ENCODE peak calls at places on chromosomes 11 and 22, in eight cellular contexts. G is tibial nerve; A is body of pancreas; T is CD8-positive, alpha-beta memory T cell; E is left ventricle myocardium inferior; R is effector memory CD4-positive, alpha-beta T cell; X is pancreas; S is naive thymus-derived CD4-positive, alpha-beta T cell. B is an unnamed sample. For H3K4me1, the result is how much of the 10 kb centered on the place peaks cover.

GRCh38 chr11:67437082-67437821 is at the start of gene PTPRCAP:
- DNase-seq in A (no peak), G (no peak), T (peak), E (no peak), S (peak), R (peak), X (peak), B (no peak)

GRCh38 chr22:37581534-37581933 is 1.6 kb upstream of the LGALS2 start:
- DNase-seq in S (no peak), A (peak), E (peak), R (no peak), T (no peak), X (peak), G (no peak), B (peak)

GRCh38 chr22:45574069-45574703 is 71.5 kb downstream of the FBLN1 start:
- DNase-seq in X (no peak), T (no peak), G (no peak), E (no peak), R (no peak), S (no peak), A (no peak), B (no peak)

GRCh38 chr11:47020793-47021624 is 84.4 kb downstream of the CSTPP1 start:
- DNase-seq in E (no peak), T (no peak), X (no peak), A (no peak), G (no peak), R (no peak), S (no peak), B (no peak)

GRCh38 chr11:20117291-20117690 is 43.0 kb downstream of the DBX1 start:
- DNase-seq in T (no peak), E (no peak), R (no peak), X (no peak), G (no peak), S (no peak), A (no peak), B (no peak)

GRCh38 chr11:90774727-90775572 is 552.1 kb upstream of the CHORDC1 start:
- DNase-seq in T (no peak), R (no peak), S (no peak), X (no peak), A (no peak), G (no peak), E (no peak), B (no peak)

GRCh38 chr11:129384415-129384814 is 8.8 kb downstream of the BARX2 start:
- DNase-seq in G (no peak), S (no peak), X (no peak), A (no peak), E (no peak), T (no peak), R (no peak), B (no peak)

GRCh38 chr11:115104851-115105453 is 399.3 kb downstream of the CADM1 start:
- DNase-seq in T (no peak), A (no peak), E (no peak), G (no peak), S (no peak), R (no peak), X (no peak), B (no peak)

GRCh38 chr22:24601217-24602104 is 1.5 kb upstream of the GGT1 start:
- DNase-seq in A (peak), T (no peak), S (no peak), E (peak), R (no peak), X (peak), G (no peak), B (peak)

GRCh38 chr11:44010789-44011251 is 37.0 kb upstream of the ACCSL start:
- DNase-seq in R (no peak), S (no peak), G (no peak), T (no peak), A (no peak), E (no peak), X (no peak), B (no peak)

GRCh38 chr11:130413383-130414106 is 14.9 kb downstream of the ADAMTS8 start:
- DNase-seq in A (no peak), S (no peak), X (no peak), G (no peak), E (no peak), R (no peak), T (no peak), B (no peak)

GRCh38 chr11:46294365-46295309 is 17.2 kb downstream of the CREB3L1 start:
- DNase-seq in A (no peak), X (no peak), T (no peak), S (no peak), G (no peak), E (no peak), R (no peak), B (no peak)

GRCh38 chr22:40345271-40345670 is 1.0 kb upstream of the ADSL start:
- DNase-seq in A (no peak), E (no peak), R (peak), G (no peak), T (no peak), S (no peak), X (no peak), B (no peak)

GRCh38 chr22:23245045-23245798 is 64.9 kb downstream of the BCR start:
- DNase-seq in E (no peak), T (no peak), X (no peak), G (no peak), A (no peak), S (no peak), R (no peak), B (no peak)

GRCh38 chr22:49047461-49047860 is 780.2 kb downstream of the BRD1 start:
- DNase-seq in S (no peak), E (no peak), X (no peak), T (no peak), A (no peak), G (no peak), R (no peak), B (no peak)

GRCh38 chr11:22976146-22976545 is 115.9 kb upstream of the CCDC179 start:
- DNase-seq in T (no peak), E (no peak), S (no peak), X (peak), A (peak), G (no peak), R (no peak), B (no peak)

GRCh38 chr22:28718044-28718443 is 23.6 kb downstream of the CHEK2 start:
- DNase-seq in A (no peak), T (no peak), G (no peak), S (no peak), R (no peak), E (no peak), X (no peak), B (no peak)

GRCh38 chr11:2461253-2462091 is 16.7 kb downstream of the KCNQ1 start:
- DNase-seq in E (peak), X (peak), G (no peak), S (no peak), T (no peak), R (no peak), A (peak), B (no peak)

GRCh38 chr11:121426476-121427454 is 25.3 kb upstream of the SORL1 start:
- DNase-seq in E (peak), R (peak), G (no peak), S (peak), A (no peak), X (no peak), T (peak), B (peak)

GRCh38 chr11:65041206-65042035 is at the start of gene SAC3D1:
- DNase-seq in G (no peak), T (no peak), S (no peak), R (no peak), A (no peak), E (no peak), X (peak), B (peak)

GRCh38 chr11:124865902-124866851 is 945 bp downstream of the ROBO3 start:
- DNase-seq in A (peak), E (no peak), R (peak), G (no peak), S (peak), T (peak), X (peak), B (no peak)

GRCh38 chr11:69682221-69682620 is 7.1 kb upstream of the LTO1 start:
- DNase-seq in E (no peak), T (no peak), A (no peak), S (no peak), X (no peak), R (no peak), G (no peak), B (no peak)

GRCh38 chr11:79617561-79617960 is 176.7 kb upstream of the TENM4 start:
- DNase-seq in E (no peak), T (no peak), R (no peak), A (no peak), G (no peak), S (no peak), X (no peak), B (no peak)

GRCh38 chr11:59102259-59102765 is 4.7 kb upstream of the FAM111B start:
- DNase-seq in A (peak), R (peak), E (peak), X (peak), G (peak), S (peak), T (peak), B (peak)

GRCh38 chr11:134640971-134641968 is 229.2 kb upstream of the B3GAT1 start:
- DNase-seq in X (no peak), R (no peak), S (no peak), A (no peak), E (no peak), T (no peak), G (no peak), B (no peak)

GRCh38 chr11:88288560-88288959 is 49.0 kb downstream of the CTSC start:
- DNase-seq in X (no peak), A (no peak), T (no peak), S (no peak), G (no peak), R (no peak), E (no peak), B (no peak)

GRCh38 chr11:108199446-108200321 is 22.8 kb downstream of the NPAT start:
- DNase-seq in T (no peak), A (no peak), E (no peak), R (no peak), S (no peak), G (no peak), X (no peak), B (peak)

GRCh38 chr11:16596231-16596630 is 142.2 kb upstream of the C11orf58 start:
- DNase-seq in G (no peak), S (no peak), R (no peak), X (no peak), T (no peak), E (no peak), A (no peak), B (no peak)

GRCh38 chr11:111555255-111555654 is 14.7 kb downstream of the LAYN start:
- DNase-seq in R (no peak), G (no peak), E (no peak), X (no peak), S (no peak), A (no peak), T (no peak), B (no peak)

GRCh38 chr11:112277937-112278336 is 17.3 kb upstream of the PLET1 start:
- DNase-seq in G (no peak), X (no peak), R (no peak), E (no peak), T (no peak), S (no peak), A (no peak), B (no peak)

GRCh38 chr11:64296236-64296635 is 3.9 kb upstream of the CATSPERZ start:
- DNase-seq in E (no peak), G (no peak), S (no peak), T (no peak), R (no peak), A (no peak), X (no peak), B (no peak)

GRCh38 chr11:61940466-61940865 is 9.7 kb upstream of the BEST1 start:
- DNase-seq in S (no peak), T (no peak), R (no peak), G (no peak), E (no peak), X (no peak), A (no peak), B (no peak)

GRCh38 chr22:28479912-28480311 is 199.7 kb downstream of the TTC28 start:
- DNase-seq in E (no peak), X (no peak), T (no peak), G (no peak), S (no peak), A (no peak), R (no peak), B (no peak)

GRCh38 chr11:29243616-29244015 is 773.2 kb downstream of the KCNA4 start:
- DNase-seq in R (no peak), S (no peak), G (no peak), A (no peak), X (no peak), E (no peak), T (no peak), B (no peak)

GRCh38 chr22:42930810-42931420 is 73.8 kb upstream of the ARFGAP3 start:
- DNase-seq in R (no peak), E (peak), X (no peak), A (peak), G (no peak), T (no peak), S (no peak), B (no peak)
- H3K4me1 ChIP-seq in R (under half), E (half or more), X (half or more), A (half or more), G (half or more), T (under half), S (under half), B (half or more)

GRCh38 chr22:25763239-25763777 is 21.3 kb downstream of the MYO18B start:
- DNase-seq in E (no peak), R (no peak), G (no peak), S (no peak), T (no peak), A (no peak), X (no peak), B (no peak)

GRCh38 chr22:25765801-25766200 is 23.8 kb downstream of the MYO18B start:
- DNase-seq in X (no peak), A (no peak), S (no peak), R (no peak), E (no peak), T (no peak), G (no peak), B (no peak)

GRCh38 chr22:25765016-25765367 is 23.0 kb downstream of the MYO18B start:
- DNase-seq in X (no peak), S (no peak), R (no peak), G (no peak), T (no peak), E (no peak), A (no peak), B (no peak)

GRCh38 chr22:25766418-25766817 is 24.4 kb downstream of the MYO18B start:
- DNase-seq in E (no peak), R (no peak), G (no peak), T (no peak), S (no peak), X (no peak), A (no peak), B (no peak)

DNA sequence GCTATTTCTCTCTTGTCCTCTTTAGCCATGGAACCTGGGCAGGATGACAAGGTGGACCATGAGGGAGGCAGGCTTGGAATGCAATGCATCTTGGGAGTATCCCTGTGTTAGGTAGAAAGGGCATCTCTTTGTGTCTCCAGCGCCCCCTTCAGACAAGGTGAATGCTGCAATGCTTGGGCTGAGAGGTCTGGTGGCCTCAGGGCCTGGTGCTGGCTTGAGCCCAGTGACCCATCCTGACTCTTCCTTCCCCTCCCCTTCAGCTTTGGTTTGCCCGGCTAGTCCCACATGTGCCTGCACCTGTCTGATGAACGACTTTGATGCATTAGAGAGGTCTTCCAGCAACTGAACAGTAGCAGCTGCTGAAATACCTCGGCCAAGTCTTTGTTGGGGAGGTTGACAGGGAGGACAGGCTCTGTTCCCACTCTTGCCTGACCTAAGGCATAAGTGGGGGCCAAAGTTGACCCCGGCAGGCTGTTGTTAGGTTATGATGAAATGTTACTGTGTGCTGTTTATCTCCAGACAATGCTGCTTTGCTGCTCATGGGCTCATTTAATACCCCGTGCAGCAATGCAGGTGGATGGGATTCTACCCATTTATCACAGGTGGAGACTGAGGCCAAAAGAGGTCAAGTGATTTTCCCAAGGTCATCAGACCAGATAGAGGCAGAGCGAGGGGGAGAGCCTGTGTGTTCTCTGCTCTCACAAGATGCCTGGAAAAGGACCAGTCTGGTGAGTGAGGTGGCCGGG is 22.5 kb downstream of the MYO18B start:
- DNase-seq in E (no peak), T (no peak), R (no peak), X (no peak), S (no peak), A (no peak), G (no peak), B (no peak)
- H3K27ac ChIP-seq in E (peak), T (no peak), R (no peak), X (no peak), S (no peak), A (no peak), G (no peak), B (no peak)

DNA sequence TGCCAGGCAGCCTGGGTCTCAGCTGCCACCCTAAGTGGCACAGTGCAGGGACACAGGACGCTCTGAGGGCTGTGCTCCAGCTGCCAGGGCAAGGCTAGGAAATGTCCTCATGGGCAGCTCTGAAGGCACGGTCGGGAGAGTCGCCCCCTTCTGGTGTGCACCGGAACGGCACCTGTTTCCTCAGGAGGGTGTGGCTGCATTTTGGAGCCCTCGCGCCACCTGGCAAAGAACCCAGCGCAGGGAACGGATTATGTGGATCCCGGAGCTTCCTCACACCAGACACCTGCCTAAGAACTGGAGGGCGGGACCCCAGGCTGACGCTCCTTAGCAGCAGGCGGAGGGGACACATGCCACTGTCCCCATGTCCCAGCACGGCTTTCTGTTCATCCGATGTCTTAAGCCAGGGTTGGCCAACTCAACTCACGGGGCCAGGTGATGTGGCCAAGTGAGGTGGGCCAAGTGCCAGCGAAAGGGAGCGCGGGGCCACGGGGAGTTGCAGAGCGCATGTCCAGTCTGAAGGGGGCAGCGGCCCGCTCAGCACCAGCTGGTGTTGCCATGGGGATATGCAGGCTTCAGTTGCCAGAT is 5.1 kb upstream of the SLC22A8 start:
- DNase-seq in R (no peak), T (no peak), G (no peak), A (no peak), E (no peak), X (no peak), S (no peak), B (peak)
- H3K4me3 ChIP-seq in R (no peak), T (no peak), G (no peak), A (no peak), E (no peak), X (no peak), S (no peak), B (no peak)

DNA sequence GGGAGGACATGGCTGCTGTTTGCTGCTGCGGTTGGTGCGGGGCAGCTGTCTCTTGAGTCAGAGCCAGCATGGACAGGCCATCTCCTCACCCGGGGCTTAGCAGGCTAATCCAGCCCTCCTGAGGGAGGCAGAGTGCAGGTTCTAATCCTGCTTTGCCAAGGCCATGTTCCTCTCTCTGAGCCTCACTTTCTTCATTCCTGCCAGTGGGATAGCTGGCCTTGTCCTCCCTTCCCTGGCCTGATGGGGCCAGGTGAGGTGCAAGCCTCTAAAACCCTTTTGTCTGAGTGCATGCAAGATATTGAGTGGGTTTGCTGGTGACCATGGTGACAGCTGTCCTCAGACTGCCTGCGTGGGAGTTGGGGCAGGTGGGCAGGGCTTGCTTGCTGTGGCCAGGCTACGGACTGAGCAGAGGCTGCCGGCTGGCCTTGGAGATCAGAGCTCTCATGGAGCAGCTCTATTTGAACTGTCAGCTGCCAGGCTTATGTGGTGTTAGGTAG is 3.6 kb downstream of the USP35 start:
- DNase-seq in R (no peak), A (peak), G (no peak), X (peak), T (no peak), S (no peak), E (no peak), B (peak)
- H3K4me1 ChIP-seq in R (under half), A (half or more), G (under half), X (under half), T (under half), S (under half), E (half or more), B (under half)

DNA sequence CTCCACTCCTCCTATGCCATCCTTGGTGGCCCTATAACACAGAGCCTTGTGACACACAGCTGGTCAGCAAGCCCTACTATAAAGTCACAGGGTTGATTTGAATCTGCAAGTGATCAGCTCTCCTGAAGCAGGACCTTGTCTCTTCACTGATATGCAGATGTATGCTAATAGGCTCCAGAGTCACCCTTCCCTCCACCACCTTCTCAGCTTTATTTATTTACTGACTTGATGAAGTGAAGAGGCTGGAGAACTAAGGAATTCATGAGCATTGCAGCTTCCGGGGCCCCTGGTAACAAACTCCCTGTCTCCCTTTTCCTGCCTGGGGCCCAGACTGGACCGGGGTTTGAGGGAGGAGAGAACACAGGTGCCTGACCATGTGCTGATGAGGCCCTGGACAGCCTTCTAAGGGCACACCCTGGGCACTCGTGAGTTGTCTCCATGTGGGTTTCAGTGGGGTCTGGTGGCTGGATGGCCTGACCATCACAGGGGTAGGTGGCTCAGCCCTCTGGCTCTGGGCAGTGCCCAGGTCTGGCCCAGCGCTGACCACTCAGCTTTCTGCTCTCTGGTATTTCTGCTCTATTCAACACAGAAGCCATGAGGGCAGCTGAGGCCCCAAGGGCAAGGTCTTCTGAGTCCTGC is 307.5 kb downstream of the NTM start:
- DNase-seq in G (no peak), T (no peak), X (no peak), R (no peak), S (no peak), A (no peak), E (no peak), B (no peak)
- H3K27ac ChIP-seq in G (no peak), T (no peak), X (no peak), R (no peak), S (no peak), A (no peak), E (no peak), B (no peak)

B was measured in upper lobe of left lung.